ENCODE peak calls at places on chromosomes 11 and 22, in five cellular contexts. X is A549, T is GM12878, H is HepG2, U is K562. Z is an unnamed sample. For H3K4me1, the result is how much of the 10 kb centered on the place peaks cover.

GRCh38 chr11:115085461-115086220 is 407.3 kb downstream of the NXPE2 start:
- DNase-seq in T (no peak), X (no peak), U (no peak), H (no peak), Z (no peak)

GRCh38 chr11:45929486-45930030 is 7.1 kb downstream of the LARGE2 start:
- DNase-seq in H (no peak), X (no peak), U (no peak), T (no peak), Z (no peak)

GRCh38 chr11:20839231-20839630 is 169.8 kb downstream of the NELL1 start:
- DNase-seq in H (no peak), U (no peak), T (no peak), X (no peak), Z (no peak)

GRCh38 chr11:66720223-66720898 is 8.7 kb downstream of the SPTBN2 start:
- DNase-seq in H (peak), T (no peak), X (peak), U (peak), Z (peak)

GRCh38 chr11:61075891-61076290 is 26.4 kb upstream of the CD5 start:
- DNase-seq in T (no peak), U (no peak), X (peak), H (peak), Z (peak)

GRCh38 chr11:73185680-73186293 is 32.3 kb upstream of the P2RY2 start:
- DNase-seq in H (no peak), U (no peak), X (peak), T (no peak), Z (no peak)

GRCh38 chr11:70758206-70758605 is 359.9 kb downstream of the CTTN start:
- DNase-seq in H (no peak), T (no peak), U (no peak), X (no peak), Z (no peak)

GRCh38 chr11:109730669-109731068 is 308.7 kb downstream of the C11orf87 start:
- DNase-seq in T (no peak), X (no peak), H (no peak), U (no peak), Z (no peak)

GRCh38 chr11:23233075-23233474 is 372.8 kb upstream of the CCDC179 start:
- DNase-seq in X (no peak), U (no peak), H (no peak), T (no peak), Z (no peak)

GRCh38 chr22:17773606-17774205 is 563 bp downstream of the BID start:
- DNase-seq in U (peak), X (peak), H (peak), T (no peak), Z (peak)

GRCh38 chr11:86459682-86460460 is 85.2 kb downstream of the CCDC81 start:
- DNase-seq in T (no peak), U (no peak), H (peak), X (peak), Z (peak)

GRCh38 chr11:69773626-69774353 is 1.4 kb downstream of the FGF4 start:
- DNase-seq in T (no peak), U (no peak), X (no peak), H (no peak), Z (peak)

GRCh38 chr11:44950036-44950624 is 553 bp downstream of the TP53I11 start:
- DNase-seq in H (no peak), X (no peak), U (peak), T (no peak), Z (no peak)

GRCh38 chr22:50150161-50151129 is 20.1 kb upstream of the PANX2 start:
- DNase-seq in H (no peak), T (no peak), U (peak), X (no peak), Z (no peak)

GRCh38 chr11:134714021-134714656 is 302.1 kb upstream of the B3GAT1 start:
- DNase-seq in U (no peak), X (no peak), T (no peak), H (no peak), Z (no peak)

GRCh38 chr22:26065847-26066246 is 103.4 kb upstream of the SEZ6L start:
- DNase-seq in X (no peak), H (no peak), T (no peak), U (no peak), Z (no peak)

DNA sequence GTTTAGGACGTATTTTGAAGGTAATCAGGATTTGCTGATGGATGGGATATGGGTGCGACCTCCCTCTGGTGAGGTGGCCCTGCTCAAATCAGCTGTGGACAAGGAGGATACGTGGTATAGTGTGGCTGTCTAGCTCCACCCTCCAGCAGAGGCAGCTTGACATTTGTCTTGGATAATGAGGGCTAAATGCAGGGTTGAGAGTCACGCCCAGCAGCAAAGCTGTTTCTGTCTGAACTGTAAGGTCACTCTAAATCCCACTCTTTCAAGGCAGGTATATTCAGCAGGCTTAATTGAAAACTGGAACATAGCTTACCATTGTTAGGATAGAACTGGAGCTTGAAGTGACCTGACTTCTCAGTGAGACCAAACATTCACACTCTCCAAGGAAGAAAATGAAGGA is 98.7 kb downstream of the SWAP70 start:
- DNase-seq in H (no peak), T (no peak), X (no peak), U (no peak), Z (no peak)
- H3K4me1 ChIP-seq in H (half or more), T (under half), X (under half), U (under half), Z (under half)

GRCh38 chr11:32852142-32852541 is 22.4 kb downstream of the PRRG4 start:
- DNase-seq in T (no peak), X (peak), U (no peak), H (no peak), Z (no peak)
- TF ChIP-seq JUNB in T (no peak), X (no peak), U (no peak), H (no peak), Z (no peak)

DNA sequence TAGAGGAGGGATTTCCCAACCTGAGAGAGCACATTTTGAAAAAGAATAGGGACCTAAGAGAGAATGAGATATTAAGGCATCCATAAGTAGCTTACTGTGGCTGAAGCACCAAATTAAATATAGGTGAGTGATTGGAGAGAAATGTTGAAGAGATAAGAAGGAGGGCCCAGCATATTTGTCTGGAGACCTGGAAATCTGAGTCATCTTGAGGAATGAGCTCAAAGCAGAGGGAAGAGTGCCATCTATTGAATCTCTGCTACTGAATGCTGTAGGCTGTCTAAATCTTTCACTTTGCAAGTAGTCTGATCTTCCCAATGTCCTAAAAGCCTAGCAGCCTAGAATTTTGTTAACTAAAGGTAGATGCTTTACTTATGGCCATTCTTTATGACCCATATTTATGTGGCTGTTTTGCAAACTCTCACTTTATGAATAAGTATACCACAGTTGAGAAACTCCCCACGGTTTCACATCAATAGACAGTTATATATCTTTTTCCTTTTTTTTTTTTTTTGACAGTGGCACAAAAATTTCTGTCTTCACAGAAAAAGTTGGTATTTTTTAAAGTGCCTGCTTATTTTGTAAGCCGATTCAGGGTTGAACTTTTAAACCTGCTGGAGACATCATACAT is 2093.5 kb downstream of the LRRC4C start:
- DNase-seq in T (no peak), H (no peak), X (peak), U (no peak), Z (peak)
- TF ChIP-seq CTCF in T (peak), H (no peak), X (peak), U (no peak), Z (peak)

DNA sequence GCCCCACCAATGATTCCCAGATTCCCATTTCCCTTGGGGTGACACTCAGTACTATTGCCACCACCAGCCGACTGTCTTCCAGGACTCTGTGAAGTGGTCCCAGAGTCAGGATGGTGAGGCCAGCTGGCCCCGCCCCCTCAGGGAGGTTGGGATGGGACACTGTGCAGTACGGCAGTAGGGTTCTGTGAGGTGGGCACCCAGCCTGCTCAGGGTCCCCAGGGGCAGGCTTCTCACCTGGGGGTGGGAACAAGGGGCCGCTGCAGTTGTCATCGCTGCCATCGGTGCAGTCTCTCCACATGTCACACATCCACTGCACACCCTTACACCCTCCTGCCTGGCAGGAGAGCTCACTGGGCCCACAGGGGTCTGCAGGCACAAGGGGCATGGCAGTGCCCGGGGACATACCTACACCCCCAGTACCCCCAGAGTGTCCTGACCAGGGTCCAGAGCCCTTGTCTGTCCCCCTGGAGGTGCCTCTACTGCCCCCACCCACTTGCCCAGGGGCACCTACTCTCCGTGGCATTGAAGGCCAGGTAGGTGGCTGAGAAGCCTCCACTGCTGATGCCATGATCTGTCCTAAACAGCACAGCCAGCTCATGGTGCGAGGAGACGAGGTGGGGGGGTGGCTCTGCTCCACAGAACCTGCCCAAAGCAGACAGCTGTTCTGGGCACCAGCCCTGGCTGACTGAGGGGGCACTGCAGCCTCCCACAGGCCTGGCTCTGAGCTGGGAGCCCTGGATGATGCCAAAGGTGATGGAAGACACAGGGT is 1.9 kb upstream of the C1QTNF5 start:
- DNase-seq in U (no peak), H (no peak), X (no peak), T (no peak), Z (no peak)
- H3K4me1 ChIP-seq in U (under half), H (under half), X (under half), T (under half), Z (under half)

GRCh38 chr22:37288521-37288920 is 6.2 kb downstream of the CYTH4 start:
- DNase-seq in X (no peak), U (no peak), H (no peak), T (no peak), Z (no peak)
- TF ChIP-seq JUNB in X (no peak), U (no peak), H (no peak), T (no peak), Z (no peak)

GRCh38 chr11:101003468-101003867 is 126.1 kb downstream of the PGR start:
- DNase-seq in U (no peak), H (peak), X (peak), T (no peak), Z (peak)
- TF ChIP-seq CTCF in U (no peak), H (peak), X (no peak), T (no peak), Z (peak)

GRCh38 chr11:75305993-75306392 is 45.5 kb downstream of the ARRB1 start:
- DNase-seq in H (no peak), U (no peak), X (no peak), T (no peak), Z (no peak)
- H3K4me1 ChIP-seq in H (under half), U (under half), X (under half), T (under half), Z (under half)

DNA sequence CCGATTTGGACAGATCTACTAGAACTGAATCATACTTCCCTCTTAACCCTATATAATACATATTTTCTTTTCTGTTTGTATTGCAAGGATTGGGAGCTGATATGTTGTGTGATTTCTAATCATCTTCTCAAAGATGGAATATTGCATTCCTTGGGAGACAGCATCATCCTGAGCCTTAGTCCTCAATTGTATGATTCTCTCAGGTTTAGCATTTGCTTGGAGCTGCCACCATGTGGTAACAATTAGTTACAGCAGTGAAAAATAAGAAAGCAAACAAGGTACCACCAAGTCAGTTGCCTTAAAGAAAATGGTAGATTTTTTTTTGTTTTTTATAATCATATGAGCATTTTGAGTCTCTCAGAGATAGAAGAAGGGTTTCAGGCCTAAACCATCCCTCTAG is 11.9 kb downstream of the SNX19 start:
- DNase-seq in U (peak), H (no peak), T (no peak), X (no peak), Z (peak)
- TF ChIP-seq JUNB in U (no peak), H (no peak), T (no peak), X (no peak), Z (no peak)

GRCh38 chr11:121031167-121031566 is 7.3 kb downstream of the TBCEL start:
- DNase-seq in H (no peak), U (no peak), T (no peak), X (no peak), Z (no peak)
- TF ChIP-seq CTCF in H (no peak), U (no peak), T (no peak), X (no peak), Z (no peak)

Z was measured in GM23338.